ENCODE peak calls at places on chromosomes 11 and 22, in four cellular contexts. A, F, R and M are unnamed samples. For H3K4me1, the result is how much of the 10 kb centered on the place peaks cover.

GRCh38 chr11:34481307-34481706 is 32.3 kb downstream of the ELF5 start:
- DNase-seq in A (no peak), F (no peak), R (no peak), M (no peak)

GRCh38 chr22:38034278-38034882 is 22.8 kb upstream of the PICK1 start:
- DNase-seq in A (peak), F (peak), R (peak), M (peak)

GRCh38 chr11:1120532-1121342 is 37.0 kb upstream of the MUC5AC start:
- DNase-seq in A (no peak), F (no peak), R (no peak), M (no peak)

GRCh38 chr22:35552186-35552842 is 11.7 kb downstream of the RASD2 start:
- DNase-seq in A (peak), F (no peak), R (peak), M (peak)

GRCh38 chr11:80388133-80388532 is 947.3 kb upstream of the TENM4 start:
- DNase-seq in A (peak), F (no peak), R (no peak), M (no peak)

GRCh38 chr11:58059011-58059358 is 28.2 kb downstream of the OR6Q1 start:
- DNase-seq in A (peak), F (no peak), R (peak), M (no peak)

GRCh38 chr11:31060880-31061279 is 308.7 kb downstream of the DCDC1 start:
- DNase-seq in A (no peak), F (no peak), R (peak), M (no peak)

GRCh38 chr11:12692238-12693074 is 18.2 kb downstream of the TEAD1 start:
- DNase-seq in A (peak), F (peak), R (peak), M (peak)

GRCh38 chr11:109795234-109795633 is 298.0 kb upstream of the ZC3H12C start:
- DNase-seq in A (no peak), F (no peak), R (no peak), M (no peak)

DNA sequence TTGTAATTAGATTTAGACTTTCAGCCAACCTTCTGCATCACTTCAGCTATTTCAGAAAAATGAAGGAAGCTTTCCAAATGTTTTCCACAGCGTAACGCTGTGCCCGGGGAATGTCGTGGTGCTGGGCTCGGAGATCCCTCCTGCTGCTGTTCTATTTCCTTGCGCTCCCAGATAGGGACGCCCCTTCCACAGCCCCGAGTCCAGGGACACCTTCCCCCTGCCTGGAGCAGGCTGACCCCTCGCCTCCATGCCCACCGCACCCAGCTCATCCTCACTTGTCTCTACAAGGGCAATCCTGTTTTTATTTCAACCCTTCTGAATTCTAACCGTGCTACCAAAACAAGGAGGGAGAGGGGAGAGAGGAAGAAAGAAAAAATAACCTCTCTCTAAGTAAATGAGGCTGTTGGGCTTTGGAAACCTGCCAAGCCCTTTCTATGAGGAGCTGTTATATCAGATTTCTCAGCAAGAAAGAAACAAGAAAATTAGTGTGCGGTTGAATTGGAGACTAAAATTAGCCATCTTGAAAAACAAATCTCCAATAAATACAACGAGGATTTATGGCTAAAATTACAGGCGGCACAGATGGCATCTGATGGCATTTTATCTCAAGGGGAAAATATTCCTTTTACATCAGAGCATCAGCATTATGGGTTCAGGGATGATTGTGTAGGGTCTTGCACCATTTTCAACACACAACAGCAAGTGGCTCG is 366.9 kb downstream of the BRD1 start:
- DNase-seq in A (no peak), F (no peak), R (no peak), M (no peak)
- H3K4me1 ChIP-seq in A (under half), F (under half), R (under half), M (under half)

GRCh38 chr11:118921121-118921928 is 4.4 kb downstream of the BCL9L start:
- DNase-seq in A (peak), F (peak), R (peak), M (no peak)
- H3K4me1 ChIP-seq in A (half or more), F (half or more), R (half or more), M (under half)

GRCh38 chr22:46237453-46238158 is 12.5 kb downstream of the CDPF1 start:
- DNase-seq in A (no peak), F (no peak), R (no peak), M (no peak)

GRCh38 chr22:46239261-46240048 is 10.6 kb downstream of the CDPF1 start:
- DNase-seq in A (no peak), F (no peak), R (no peak), M (no peak)

GRCh38 chr22:46238541-46238940 is 11.6 kb downstream of the CDPF1 start:
- DNase-seq in A (no peak), F (no peak), R (no peak), M (no peak)

GRCh38 chr22:46233231-46233630 is 16.9 kb downstream of the CDPF1 start:
- DNase-seq in A (no peak), F (no peak), R (no peak), M (no peak)

DNA sequence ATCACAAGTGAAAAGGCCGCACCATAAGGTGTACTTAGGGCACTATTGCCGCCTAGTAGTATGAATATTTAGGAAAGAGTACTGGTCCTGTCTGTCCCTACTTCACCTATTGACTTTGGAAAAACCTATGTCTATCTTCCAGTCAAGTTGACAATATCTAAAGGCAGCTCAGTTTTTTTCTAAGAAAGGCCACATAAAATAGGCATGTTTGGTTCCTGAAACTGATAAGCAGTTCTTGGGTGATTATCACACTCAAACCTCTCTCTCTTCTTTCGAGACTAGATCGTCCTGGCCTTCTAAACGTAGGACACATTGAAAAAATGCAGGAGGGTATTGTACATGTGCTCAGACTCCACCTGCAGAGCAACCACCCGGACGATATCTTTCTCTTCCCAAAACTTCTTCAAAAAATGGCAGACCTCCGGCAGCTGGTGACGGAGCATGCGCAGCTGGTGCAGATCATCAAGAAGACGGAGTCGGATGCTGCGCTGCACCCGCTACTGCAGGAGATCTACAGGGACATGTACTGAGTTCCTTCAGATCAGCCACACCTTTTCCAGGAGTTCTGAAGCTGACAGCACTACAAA is 15.1 kb downstream of the CDPF1 start:
- DNase-seq in A (no peak), F (no peak), R (no peak), M (no peak)
- H3K4me1 ChIP-seq in A (under half), F (under half), R (under half), M (under half)

GRCh38 chr11:111981270-111981669 is 43.9 kb upstream of the DLAT start:
- DNase-seq in A (no peak), F (no peak), R (no peak), M (no peak)
- H3K4me1 ChIP-seq in A (under half), F (under half), R (under half), M (under half)

GRCh38 chr11:69486773-69487266 is 5.4 kb downstream of the LINC01488 start:
- DNase-seq in A (no peak), F (peak), R (no peak), M (no peak)

GRCh38 chr11:69485337-69486041 is 4.0 kb downstream of the LINC01488 start:
- DNase-seq in A (no peak), F (no peak), R (no peak), M (no peak)

GRCh38 chr11:69484427-69485259 is 3.2 kb downstream of the LINC01488 start:
- DNase-seq in A (no peak), F (no peak), R (no peak), M (no peak)

GRCh38 chr11:69487391-69487790 is 5.9 kb downstream of the LINC01488 start:
- DNase-seq in A (no peak), F (no peak), R (no peak), M (no peak)

DNA sequence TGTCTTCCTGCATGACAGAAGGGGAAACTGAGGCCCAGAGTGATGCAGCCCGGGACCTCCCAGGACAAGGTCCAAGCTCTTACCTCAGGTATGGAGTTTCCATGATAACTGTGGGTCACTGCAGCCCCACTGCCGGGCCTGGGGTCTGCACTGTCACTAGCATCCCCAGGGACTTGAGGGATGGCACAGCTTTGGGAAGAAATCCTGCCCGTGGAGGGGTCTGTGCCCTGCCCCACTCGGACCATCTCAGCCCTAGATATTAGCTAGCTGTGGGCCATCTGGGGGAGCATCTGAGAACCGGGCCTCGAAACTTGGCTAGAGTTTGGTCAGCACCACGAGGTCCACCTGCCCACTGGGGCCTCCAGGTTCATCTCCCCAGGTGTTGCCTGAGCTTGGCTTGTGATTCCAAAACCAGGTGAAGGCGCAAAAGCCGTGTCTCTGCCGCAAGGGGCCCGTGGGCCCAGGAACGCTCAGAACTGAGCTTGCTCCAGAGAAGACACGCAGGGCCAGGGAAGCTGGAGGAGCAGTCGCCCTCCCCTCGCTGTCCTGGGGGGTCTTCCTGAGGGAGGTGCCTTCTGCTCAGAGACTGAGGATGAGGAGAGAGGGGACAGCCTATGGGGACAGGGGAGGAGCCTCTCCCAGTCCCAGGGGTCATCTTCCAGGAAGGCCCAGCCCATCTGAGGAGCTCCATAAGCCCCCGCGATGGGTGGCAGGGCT is 4.8 kb downstream of the LINC01488 start:
- DNase-seq in A (no peak), F (no peak), R (no peak), M (no peak)
- H3K4me1 ChIP-seq in A (under half), F (under half), R (under half), M (under half)